ENCODE peak calls at places on chromosomes 13 and 19, in nine cellular contexts. E, R, N, Y, T, J, S, X and F are unnamed samples.

GRCh38 chr19:10352764-10353671 is 13.6 kb upstream of the ICAM3 start:
- DNase-seq in E (no peak), R (no peak), N (no peak), Y (peak), T (no peak), J (no peak), S (peak), X (no peak), F (no peak)

GRCh38 chr13:40777957-40778235 is 6.9 kb upstream of the MRPS31 start:
- DNase-seq in E (no peak), R (no peak), N (no peak), Y (no peak), T (no peak), J (no peak), S (no peak), X (no peak), F (no peak)

GRCh38 chr13:41548870-41549269 is 91.5 kb downstream of the RGCC start:
- DNase-seq in E (no peak), R (no peak), N (no peak), Y (no peak), T (no peak), J (no peak), S (no peak), X (no peak), F (no peak)

GRCh38 chr13:98975822-98976261 is 2.0 kb downstream of the DOCK9 start:
- DNase-seq in E (no peak), R (no peak), N (no peak), Y (no peak), T (no peak), J (no peak), S (peak), X (no peak), F (no peak)

GRCh38 chr19:49921871-49922755 is 6.9 kb upstream of the ATF5 start:
- DNase-seq in E (no peak), R (no peak), N (no peak), Y (no peak), T (no peak), J (no peak), S (peak), X (no peak), F (no peak)

GRCh38 chr19:52034051-52034728 is 6.0 kb upstream of the ZNF614 start:
- DNase-seq in E (no peak), R (no peak), N (no peak), Y (no peak), T (peak), J (no peak), S (no peak), X (no peak), F (no peak)

GRCh38 chr13:68170961-68171360 is 940.8 kb upstream of the PCDH9 start:
- DNase-seq in E (no peak), R (no peak), N (no peak), Y (no peak), T (no peak), J (no peak), S (no peak), X (no peak), F (no peak)

GRCh38 chr19:7417671-7418324 is 69.1 kb downstream of the ARHGEF18 start:
- DNase-seq in E (no peak), R (no peak), N (no peak), Y (no peak), T (no peak), J (no peak), S (no peak), X (no peak), F (no peak)

GRCh38 chr13:69999875-70000274 is 107.8 kb upstream of the ATXN8OS start:
- DNase-seq in E (no peak), R (no peak), N (no peak), Y (no peak), T (no peak), J (no peak), S (no peak), X (no peak), F (no peak)

GRCh38 chr13:113776231-113777125 is 17.5 kb downstream of the TMEM255B start:
- DNase-seq in E (no peak), R (no peak), N (no peak), Y (no peak), T (no peak), J (no peak), S (no peak), X (no peak), F (no peak)

GRCh38 chr13:40388617-40389016 is 277.8 kb downstream of the FOXO1 start:
- DNase-seq in E (peak), R (no peak), N (no peak), Y (no peak), T (no peak), J (no peak), S (peak), X (no peak), F (no peak)

GRCh38 chr13:39326471-39326870 is 276.5 kb downstream of the LHFPL6 start:
- DNase-seq in E (no peak), R (no peak), N (no peak), Y (no peak), T (no peak), J (no peak), S (no peak), X (no peak), F (no peak)